ENCODE peak calls at places on chromosomes 3 and 15, in five cellular contexts. I is neuronal stem cell, K is H1, H is trophoblast cell, M is mesenchymal stem cell. W is an unnamed sample.

GRCh38 chr3:81936817-81937216 is 175.4 kb upstream of the GBE1 start:
- DNase-seq in I (no peak), K (no peak), H (no peak), M (no peak), W (no peak)

GRCh38 chr3:171459130-171459941 is 869 bp downstream of the TNIK start:
- DNase-seq in I (peak; percentile 15), K (no peak), H (no peak), M (peak; percentile 57), W (peak; percentile 53)

GRCh38 chr15:100596792-100597191 is 5.2 kb downstream of the LINS1 start:
- DNase-seq in I (no peak), K (no peak), H (no peak), M (no peak), W (no peak)

GRCh38 chr3:24165583-24165982 is 220.5 kb downstream of the NR1D2 start:
- DNase-seq in I (no peak), K (no peak), H (no peak), M (no peak), W (no peak)

GRCh38 chr3:127677541-127678314 is 5.0 kb downstream of the ABTB1 start:
- DNase-seq in I (no peak), K (no peak), H (no peak), M (no peak), W (peak; percentile 17)

GRCh38 chr15:39963806-39964205 is 29.9 kb downstream of the EIF2AK4 start:
- DNase-seq in I (no peak), K (no peak), H (no peak), M (no peak), W (no peak)

GRCh38 chr15:73924258-73924921 is 1.9 kb upstream of the LOXL1 start:
- DNase-seq in I (no peak), K (no peak), H (no peak), M (peak; percentile 88), W (no peak)

GRCh38 chr15:70111203-70112017 is 13.7 kb upstream of the TLE3 start:
- DNase-seq in I (peak; percentile 93), K (peak; percentile 60), H (no peak), M (peak; percentile 89), W (peak; percentile 87)

GRCh38 chr3:194396897-194397756 is 1.9 kb downstream of the GP5 start:
- DNase-seq in I (no peak), K (no peak), H (no peak), M (peak; percentile 49), W (peak; percentile 66)

GRCh38 chr15:99158626-99159412 is 53.9 kb downstream of the SYNM start:
- DNase-seq in I (no peak), K (no peak), H (no peak), M (no peak), W (no peak)

GRCh38 chr3:30970183-30970582 is 75.7 kb upstream of the GADL1 start:
- DNase-seq in I (no peak), K (no peak), H (no peak), M (peak; percentile 1), W (no peak)

GRCh38 chr15:63401714-63402497 is 20.3 kb upstream of the CA12 start:
- DNase-seq in I (no peak), K (no peak), H (no peak), M (no peak), W (no peak)

GRCh38 chr3:151871639-151872468 is 1.6 kb upstream of the SUCNR1 start:
- DNase-seq in I (no peak), K (no peak), H (peak; percentile 10), M (peak; percentile 41), W (no peak)

GRCh38 chr3:161349529-161350278 is 21.6 kb downstream of the SPTSSB start:
- DNase-seq in I (no peak), K (no peak), H (no peak), M (peak; percentile 84), W (no peak)

GRCh38 chr3:133799794-133800585 is 5.6 kb upstream of the SRPRB start:
- DNase-seq in I (no peak), K (no peak), H (peak; percentile 69), M (peak; percentile 21), W (no peak)

GRCh38 chr3:193902557-193903256 is 233.2 kb upstream of the HES1 start:
- DNase-seq in I (peak; percentile 52), K (no peak), H (no peak), M (no peak), W (no peak)

GRCh38 chr3:105867690-105868449 is 942 bp downstream of the CBLB start:
- DNase-seq in I (no peak), K (no peak), H (no peak), M (no peak), W (no peak)

GRCh38 chr15:75063338-75063737 is 39.9 kb downstream of the PPCDC start:
- DNase-seq in I (no peak), K (no peak), H (no peak), M (peak; percentile 89), W (no peak)

GRCh38 chr15:36232491-36232890 is 346.9 kb upstream of the CDIN1 start:
- DNase-seq in I (no peak), K (peak; percentile 5), H (no peak), M (no peak), W (no peak)

GRCh38 chr3:139597947-139598346 is 58.4 kb upstream of the RBP1 start:
- DNase-seq in I (no peak), K (no peak), H (no peak), M (no peak), W (no peak)

GRCh38 chr3:184691397-184692131 is 20.3 kb downstream of the MAGEF1 start:
- DNase-seq in I (no peak), K (no peak), H (no peak), M (no peak), W (no peak)

GRCh38 chr3:160638184-160638583 is 38.8 kb upstream of the ARL14 start:
- DNase-seq in I (no peak), K (no peak), H (no peak), M (no peak), W (no peak)

GRCh38 chr3:23712656-23713559 is 92.8 kb upstream of the UBE2E1 start:
- DNase-seq in I (peak; percentile 65), K (peak; percentile 72), H (peak; percentile 85), M (peak; percentile 92), W (peak; percentile 90)

GRCh38 chr3:189577290-189577951 is 53.8 kb upstream of the TP63 start:
- DNase-seq in I (no peak), K (no peak), H (no peak), M (no peak), W (no peak)

GRCh38 chr3:139935866-139936817 is 1.2 kb downstream of the CLSTN2 start:
- DNase-seq in I (peak; percentile 30), K (no peak), H (no peak), M (peak; percentile 20), W (peak; percentile 44)

GRCh38 chr3:102090646-102091045 is 241.3 kb downstream of the NFKBIZ start:
- DNase-seq in I (no peak), K (no peak), H (no peak), M (peak; percentile 79), W (no peak)

GRCh38 chr3:127796045-127796720 is 26.1 kb downstream of the MGLL start:
- DNase-seq in I (no peak), K (no peak), H (no peak), M (no peak), W (no peak)

GRCh38 chr3:152620395-152620794 is 214.5 kb upstream of the P2RY1 start:
- DNase-seq in I (no peak), K (no peak), H (no peak), M (no peak), W (no peak)

GRCh38 chr3:191355406-191355805 is 25.1 kb upstream of the UTS2B start:
- DNase-seq in I (no peak), K (no peak), H (no peak), M (peak; percentile 13), W (no peak)

GRCh38 chr3:183502782-183503181 is 52.7 kb downstream of the KLHL6 start:
- DNase-seq in I (no peak), K (no peak), H (peak; percentile 15), M (no peak), W (no peak)

GRCh38 chr3:110016235-110016634 is 678.9 kb upstream of the DPPA4 start:
- DNase-seq in I (no peak), K (no peak), H (no peak), M (no peak), W (no peak)

GRCh38 chr3:150737874-150738679 is 24.9 kb downstream of the SIAH2 start:
- DNase-seq in I (no peak), K (no peak), H (peak; percentile 94), M (peak; percentile 71), W (peak; percentile 57)

DNA sequence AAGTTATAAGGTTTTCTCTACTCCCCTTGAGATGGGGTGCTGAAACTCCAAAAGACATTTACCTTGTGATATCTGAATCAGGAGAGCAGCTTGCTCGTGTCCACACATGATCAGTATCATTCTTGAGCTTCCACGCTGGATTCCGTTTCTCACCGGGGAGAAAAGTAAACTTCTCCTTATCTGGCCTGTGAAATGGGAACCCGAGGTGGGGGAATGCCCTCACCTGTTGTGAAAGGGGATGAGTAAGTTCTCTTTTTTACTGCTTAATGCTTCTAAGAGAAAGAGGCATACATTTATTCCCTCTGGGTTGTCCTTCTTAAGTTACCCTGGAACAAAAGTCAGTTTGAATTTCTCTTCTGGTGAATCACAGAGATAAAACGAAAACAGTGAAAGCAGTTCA is 440.5 kb upstream of the ADAMTS9 start:
- DNase-seq in I (no peak), K (no peak), H (peak; percentile 21), M (no peak), W (no peak)
- H2BK12ac ChIP-seq in I (no peak overlapping the region), K (no peak overlapping the region), H (no peak overlapping the region), M (peak overlapping the region; percentile 66), W (no peak overlapping the region)

GRCh38 chr3:156551261-156551660 is 3.7 kb downstream of the SSR3 start:
- DNase-seq in I (no peak), K (no peak), H (peak; percentile 30), M (peak; percentile 66), W (no peak)
- H3K18ac ChIP-seq in I (no peak overlapping the region), K (no peak overlapping the region), H (no peak overlapping the region), M (no peak overlapping the region), W (no peak overlapping the region)

DNA sequence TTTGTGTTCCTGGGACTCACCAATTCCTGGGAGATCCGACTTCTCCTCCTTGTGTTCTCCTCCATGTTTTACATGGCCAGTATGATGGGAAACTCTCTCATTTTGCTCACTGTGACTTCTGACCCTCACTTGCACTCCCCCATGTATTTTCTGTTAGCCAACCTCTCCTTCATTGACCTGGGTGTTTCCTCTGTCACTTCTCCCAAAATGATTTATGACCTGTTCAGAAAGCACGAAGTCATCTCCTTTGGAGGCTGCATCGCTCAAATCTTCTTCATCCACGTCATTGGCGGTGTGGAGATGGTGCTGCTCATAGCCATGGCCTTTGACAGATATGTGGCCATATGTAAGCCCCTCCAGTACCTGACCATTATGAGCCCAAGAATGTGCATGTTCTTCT is 16.8 kb downstream of the OR4F15 start:
- DNase-seq in I (no peak), K (no peak), H (no peak), M (no peak), W (no peak)
- H3K14ac ChIP-seq in I (no peak overlapping the region), K (no peak overlapping the region), H (no peak overlapping the region), M (no peak overlapping the region), W (no peak overlapping the region)

GRCh38 chr15:47991376-47991775 is 129.4 kb upstream of the SLC24A5 start:
- DNase-seq in I (no peak), K (no peak), H (no peak), M (peak; percentile 83), W (no peak)

GRCh38 chr15:47988564-47988963 is 132.2 kb upstream of the SLC24A5 start:
- DNase-seq in I (no peak), K (no peak), H (no peak), M (no peak), W (no peak)

GRCh38 chr15:47987908-47988532 is 132.8 kb upstream of the SLC24A5 start:
- DNase-seq in I (peak; percentile 50), K (no peak), H (peak; percentile 33), M (peak; percentile 76), W (no peak)

GRCh38 chr15:47993051-47993450 is 127.7 kb upstream of the SLC24A5 start:
- DNase-seq in I (no peak), K (no peak), H (no peak), M (no peak), W (no peak)

GRCh38 chr15:47990821-47991220 is 130.0 kb upstream of the SLC24A5 start:
- DNase-seq in I (no peak), K (no peak), H (no peak), M (peak; percentile 2), W (no peak)
- H2BK12ac ChIP-seq in I (no peak overlapping the region), K (no peak overlapping the region), H (no peak overlapping the region), M (no peak overlapping the region), W (no peak overlapping the region)